ENCODE peak calls at places on chromosomes 11 and 22, in nine cellular contexts. G is HCT116; R is neuronal stem cell; Q is BE2C; S is psoas muscle; E is body of pancreas; Z is OCI-LY7; M is mucosa of descending colon; N is effector memory CD4-positive, alpha-beta T cell. L is an unnamed sample.

GRCh38 chr11:68481579-68482240 is 21.2 kb downstream of the PPP6R3 start:
- DNase-seq in S (no peak), R (no peak), N (no peak), Q (no peak), Z (no peak), G (no peak), M (no peak), E (no peak), L (no peak)

GRCh38 chr11:78630561-78631303 is 56.1 kb upstream of the NARS2 start:
- DNase-seq in Q (no peak), Z (no peak), E (no peak), M (no peak), G (no peak), R (no peak), N (no peak), S (no peak), L (no peak)

GRCh38 chr11:46404476-46405017 is 13.0 kb upstream of the CHRM4 start:
- DNase-seq in Q (no peak), G (no peak), M (no peak), N (no peak), R (no peak), E (no peak), S (no peak), Z (no peak), L (no peak)

GRCh38 chr11:102241026-102241425 is 76.3 kb upstream of the BIRC3 start:
- DNase-seq in S (no peak), E (no peak), Q (no peak), Z (no peak), G (no peak), R (no peak), M (no peak), N (no peak), L (no peak)

GRCh38 chr11:7524831-7525230 is 11.0 kb downstream of the PPFIBP2 start:
- DNase-seq in Q (peak; percentile 37), M (no peak), R (no peak), S (no peak), Z (peak; percentile 45), E (no peak), G (no peak), N (no peak), L (no peak)

GRCh38 chr22:50117168-50117762 is 27.5 kb downstream of the MOV10L1 start:
- DNase-seq in Q (no peak), S (no peak), G (no peak), E (no peak), N (no peak), R (no peak), Z (no peak), M (no peak), L (no peak)

GRCh38 chr22:30858976-30859713 is 109.4 kb downstream of the MORC2 start:
- DNase-seq in E (no peak), G (no peak), Q (no peak), S (no peak), Z (no peak), M (no peak), R (no peak), N (no peak), L (no peak)

GRCh38 chr22:17446704-17447103 is 77.4 kb downstream of the CECR2 start:
- DNase-seq in S (no peak), G (no peak), M (no peak), R (no peak), Z (no peak), E (no peak), Q (no peak), N (no peak), L (no peak)

GRCh38 chr11:112363527-112363926 is 102.9 kb upstream of the PLET1 start:
- DNase-seq in S (no peak), N (no peak), E (no peak), M (no peak), Z (no peak), Q (no peak), R (no peak), G (no peak), L (no peak)

GRCh38 chr11:105589346-105589745 is 20.5 kb upstream of the GRIA4 start:
- DNase-seq in M (no peak), E (no peak), R (no peak), Q (no peak), S (no peak), Z (no peak), G (no peak), N (no peak), L (no peak)

GRCh38 chr11:14980854-14981253 is 8.7 kb upstream of the CALCA start:
- DNase-seq in Q (no peak), R (no peak), S (no peak), N (no peak), G (no peak), Z (no peak), E (no peak), M (no peak), L (no peak)

GRCh38 chr11:67572747-67573419 is 10.7 kb upstream of the GSTP1 start:
- DNase-seq in R (no peak), M (peak; percentile 65), Q (peak; percentile 80), E (peak; percentile 86), Z (peak; percentile 67), N (no peak), S (peak; percentile 73), G (peak; percentile 65), L (peak; percentile 45)

GRCh38 chr22:18157714-18158028 is 7.7 kb downstream of the USP18 start:
- DNase-seq in R (no peak), S (no peak), Z (no peak), N (no peak), E (no peak), G (no peak), Q (no peak), M (no peak), L (no peak)

GRCh38 chr22:16658068-16658467 is 65.5 kb upstream of the CCT8L2 start:
- DNase-seq in S (no peak), E (no peak), G (no peak), N (no peak), Z (no peak), R (no peak), M (no peak), Q (no peak), L (no peak)

GRCh38 chr22:40855960-40856512 is 403 bp downstream of the ST13 start:
- DNase-seq in E (peak; percentile 23), S (peak; percentile 77), M (no peak), R (peak; percentile 53), Q (peak; percentile 44), Z (peak; percentile 44), N (peak; percentile 1), G (no peak), L (no peak)

GRCh38 chr11:132941024-132941646 is 591.2 kb downstream of the OPCML start:
- DNase-seq in M (no peak), E (peak; percentile 13), N (no peak), S (no peak), R (peak; percentile 23), Z (peak; percentile 17), Q (no peak), G (no peak), L (no peak)

GRCh38 chr22:31695423-31695822 is 33.4 kb upstream of the PISD start:
- DNase-seq in Z (no peak), G (no peak), Q (no peak), M (no peak), R (no peak), S (no peak), N (no peak), E (no peak), L (no peak)

GRCh38 chr11:73333173-73333572 is 25.1 kb downstream of the ARHGEF17 start:
- DNase-seq in E (no peak), G (no peak), Z (no peak), S (no peak), Q (no peak), N (no peak), M (no peak), R (no peak), L (no peak)
- H3K4me1 ChIP-seq in E (peaks cover 26% of the 10 kb centered on the region), G (peaks cover 27% of the 10 kb centered on the region), Z (peaks cover 9% of the 10 kb centered on the region), S (peaks cover 11% of the 10 kb centered on the region), Q (peaks cover 37% of the 10 kb centered on the region), N (no peaks in the 10 kb centered on the region), M (peaks cover 4% of the 10 kb centered on the region), R (peaks cover 61% of the 10 kb centered on the region), L (peaks cover 38% of the 10 kb centered on the region)

GRCh38 chr11:9003573-9004309 is at the start of gene NRIP3:
- DNase-seq in E (peak; percentile 67), Z (no peak), M (peak; percentile 83), Q (peak; percentile 56), R (peak; percentile 66), G (no peak), S (peak; percentile 81), N (peak; percentile 80), L (peak; percentile 61)
- H3K4me3 ChIP-seq in E (peak within 1 kb of the TSS; percentile 21), Z (no peak within 1 kb of the TSS), M (no peak within 1 kb of the TSS), Q (peak within 1 kb of the TSS; percentile 19), R (peak within 1 kb of the TSS; percentile 81), G (no peak within 1 kb of the TSS), S (peak within 1 kb of the TSS; percentile 57), N (peak within 1 kb of the TSS; percentile 67), L (peak within 1 kb of the TSS; percentile 42)

GRCh38 chr11:75320046-75320618 is 31.3 kb downstream of the ARRB1 start:
- DNase-seq in Z (no peak), G (no peak), E (no peak), M (peak; percentile 50), N (no peak), S (peak; percentile 51), Q (no peak), R (no peak), L (no peak)

GRCh38 chr11:75320643-75321042 is 30.8 kb downstream of the ARRB1 start:
- DNase-seq in N (no peak), M (peak; percentile 34), G (no peak), S (peak; percentile 35), Z (no peak), Q (no peak), R (no peak), E (no peak), L (no peak)

GRCh38 chr11:75315439-75315805 is 36.0 kb downstream of the ARRB1 start:
- DNase-seq in M (no peak), N (no peak), S (peak; percentile 10), E (no peak), R (no peak), Q (no peak), G (no peak), Z (no peak), L (no peak)

GRCh38 chr11:75317446-75318122 is 33.9 kb downstream of the ARRB1 start:
- DNase-seq in G (no peak), E (no peak), R (no peak), Z (no peak), S (peak; percentile 50), Q (no peak), M (peak; percentile 32), N (no peak), L (no peak)

GRCh38 chr11:75319035-75319877 is 32.2 kb downstream of the ARRB1 start:
- DNase-seq in E (peak; percentile 79), N (no peak), Q (no peak), S (peak; percentile 32), Z (no peak), M (peak; percentile 70), R (no peak), G (no peak), L (no peak)
- H3K4me1 ChIP-seq in E (peaks cover 68% of the 10 kb centered on the region), N (no peaks in the 10 kb centered on the region), Q (peaks cover 14% of the 10 kb centered on the region), S (peaks cover 9% of the 10 kb centered on the region), Z (no peaks in the 10 kb centered on the region), M (peaks cover 45% of the 10 kb centered on the region), R (no peaks in the 10 kb centered on the region), G (no peaks in the 10 kb centered on the region), L (peaks cover 9% of the 10 kb centered on the region)

DNA sequence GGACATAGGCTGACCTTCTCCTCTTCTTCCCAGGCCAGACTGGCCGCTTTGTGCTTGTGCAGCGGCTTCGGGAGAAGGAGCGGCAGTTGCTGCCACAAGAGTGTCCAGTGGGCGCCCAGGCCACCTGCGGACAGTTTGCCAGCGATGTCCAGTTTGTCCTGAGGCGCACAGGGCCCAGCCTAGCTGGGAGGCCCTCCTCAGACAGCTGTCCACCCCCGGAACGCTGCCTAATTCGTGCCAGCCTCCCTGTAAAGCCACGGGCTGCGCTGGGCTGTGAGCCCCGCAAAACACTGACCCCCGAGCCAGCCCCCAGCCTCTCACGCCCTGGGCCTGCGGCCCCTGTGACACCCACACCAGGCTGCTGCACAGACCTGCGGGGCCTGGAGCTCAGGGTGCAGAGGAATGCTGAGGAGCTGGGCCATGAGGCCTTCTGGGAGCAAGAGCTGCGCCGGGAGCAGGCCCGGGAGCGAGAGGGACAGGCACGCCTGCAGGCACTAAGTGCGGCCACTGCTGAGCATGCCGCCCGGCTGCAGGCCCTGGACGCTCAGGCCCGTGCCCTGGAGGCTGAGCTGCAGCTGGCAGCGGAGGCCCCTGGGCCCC is 1.4 kb downstream of the RASSF7 start:
- DNase-seq in R (no peak), Z (no peak), N (no peak), G (no peak), S (no peak), Q (no peak), E (no peak), M (no peak), L (no peak)
- H3K4me3 ChIP-seq in R (no peak overlapping the region), Z (peak overlapping the region; percentile 86), N (peak overlapping the region; percentile 73), G (peak overlapping the region; percentile 92), S (no peak overlapping the region), Q (no peak overlapping the region), E (peak overlapping the region; percentile 69), M (no peak overlapping the region), L (no peak overlapping the region)

L was measured in ovary.